ENCODE peak calls at places on chromosomes 12 and 14, in six cellular contexts. K, V, T, Q, U and D are unnamed samples.

GRCh38 chr12:9951026-9951652 is 19.0 kb upstream of the CLEC2A start:
- DNase-seq in Q (no peak), U (no peak), T (no peak), K (no peak), V (no peak), D (no peak)

GRCh38 chr12:47903927-47904646 is 707 bp downstream of the VDR start:
- DNase-seq in U (peak; percentile 41), T (no peak), V (peak; percentile 63), K (no peak), Q (peak; percentile 38), D (no peak)

GRCh38 chr14:59028476-59029202 is 159.8 kb upstream of the DAAM1 start:
- DNase-seq in T (peak; percentile 73), V (peak; percentile 90), U (peak; percentile 9), K (peak; percentile 65), Q (peak; percentile 93), D (peak; percentile 12)

GRCh38 chr12:51705450-51705849 is 114.4 kb downstream of the SCN8A start:
- DNase-seq in K (no peak), V (no peak), T (no peak), Q (no peak), U (no peak), D (no peak)

GRCh38 chr14:30906752-30907658 is 32.6 kb downstream of the COCH start:
- DNase-seq in T (peak; percentile 47), U (no peak), Q (no peak), K (no peak), V (no peak), D (peak; percentile 22)

GRCh38 chr12:55742719-55743130 is at the start of gene GDF11:
- DNase-seq in Q (no peak), T (peak; percentile 29), V (peak; percentile 41), K (peak; percentile 85), U (peak; percentile 52), D (peak; percentile 61)

GRCh38 chr14:94906991-94907587 is 137.2 kb upstream of the GSC start:
- DNase-seq in Q (no peak), V (no peak), K (no peak), U (no peak), T (no peak), D (no peak)

GRCh38 chr14:45252356-45253069 is 489 bp downstream of the MIS18BP1 start:
- DNase-seq in U (no peak), Q (no peak), T (peak; percentile 42), K (no peak), V (no peak), D (no peak)

GRCh38 chr14:21267886-21268611 is 1.2 kb downstream of the HNRNPC start:
- DNase-seq in V (peak; percentile 72), T (no peak), K (no peak), Q (peak; percentile 65), U (no peak), D (no peak)

GRCh38 chr12:119096429-119097202 is 82.1 kb upstream of the HSPB8 start:
- DNase-seq in V (no peak), K (peak; percentile 51), T (no peak), Q (no peak), U (no peak), D (no peak)

GRCh38 chr14:75933712-75934296 is 48.0 kb downstream of the TGFB3 start:
- DNase-seq in Q (no peak), V (no peak), T (no peak), K (no peak), U (no peak), D (no peak)

GRCh38 chr12:124174949-124175348 is 119.9 kb upstream of the RFLNA start:
- DNase-seq in U (no peak), K (no peak), Q (no peak), V (no peak), T (no peak), D (no peak)

GRCh38 chr12:130651188-130651587 is 64.9 kb downstream of the RIMBP2 start:
- DNase-seq in V (no peak), T (no peak), Q (no peak), U (no peak), K (no peak), D (no peak)

GRCh38 chr14:39946796-39947195 is 514.6 kb upstream of the FBXO33 start:
- DNase-seq in U (no peak), T (no peak), K (no peak), V (peak; percentile 58), Q (peak; percentile 68), D (no peak)

GRCh38 chr12:18752280-18752920 is 14.5 kb downstream of the CAPZA3 start:
- DNase-seq in K (peak; percentile 29), U (no peak), Q (peak; percentile 7), T (no peak), V (peak; percentile 68), D (no peak)

GRCh38 chr12:30959778-30960177 is 33.2 kb downstream of the TSPAN11 start:
- DNase-seq in U (no peak), V (no peak), K (no peak), T (no peak), Q (no peak), D (no peak)

GRCh38 chr14:73725116-73726024 is 11.2 kb upstream of the PNMA1 start:
- DNase-seq in V (peak; percentile 56), U (no peak), T (no peak), Q (no peak), K (no peak), D (no peak)

GRCh38 chr12:110993425-110993824 is 73.0 kb upstream of the MYL2 start:
- DNase-seq in V (no peak), U (no peak), T (no peak), Q (no peak), K (peak; percentile 30), D (no peak)

GRCh38 chr12:1606021-1606622 is 11.7 kb upstream of the FBXL14 start:
- DNase-seq in K (peak; percentile 66), V (peak; percentile 66), U (no peak), Q (no peak), T (no peak), D (peak; percentile 32)

GRCh38 chr12:111616177-111616623 is 17.1 kb upstream of the ATXN2 start:
- DNase-seq in U (no peak), Q (no peak), K (no peak), V (no peak), T (no peak), D (no peak)

GRCh38 chr12:20262131-20262530 is 106.2 kb upstream of the PDE3A start:
- DNase-seq in Q (no peak), K (no peak), V (no peak), U (no peak), T (no peak), D (no peak)

GRCh38 chr12:54439096-54439495 is 20.0 kb upstream of the ITGA5 start:
- DNase-seq in V (no peak), T (no peak), U (no peak), K (no peak), Q (no peak), D (no peak)

GRCh38 chr14:74474376-74474775 is 18.7 kb downstream of the NPC2 start:
- DNase-seq in Q (no peak), K (no peak), T (no peak), U (no peak), V (no peak), D (no peak)

GRCh38 chr14:105167303-105168092 is 1.1 kb downstream of the JAG2 start:
- DNase-seq in V (no peak), K (peak; percentile 81), T (peak; percentile 78), U (no peak), Q (no peak), D (peak; percentile 51)

GRCh38 chr14:26008290-26008689 is 589.5 kb downstream of the NOVA1 start:
- DNase-seq in Q (no peak), K (peak; percentile 41), T (no peak), V (no peak), U (no peak), D (no peak)

GRCh38 chr12:2933586-2933985 is 25.6 kb upstream of the TEAD4 start:
- DNase-seq in U (no peak), K (no peak), T (no peak), V (no peak), Q (no peak), D (no peak)

GRCh38 chr14:75268638-75269550 is 9.7 kb upstream of the FOS start:
- DNase-seq in K (no peak), Q (no peak), U (no peak), T (no peak), V (no peak), D (no peak)

GRCh38 chr12:16587514-16587913 is 18.4 kb downstream of the LMO3 start:
- DNase-seq in U (no peak), Q (no peak), V (no peak), K (no peak), T (no peak), D (no peak)

GRCh38 chr12:11727133-11727664 is 77.7 kb downstream of the ETV6 start:
- DNase-seq in U (peak; percentile 19), T (no peak), K (no peak), Q (no peak), V (no peak), D (no peak)

GRCh38 chr12:12582895-12583303 is 20.2 kb upstream of the DUSP16 start:
- DNase-seq in U (no peak), Q (peak; percentile 77), V (peak; percentile 79), T (no peak), K (no peak), D (no peak)

GRCh38 chr12:49503674-49504180 is 35.1 kb upstream of the KCNH3 start:
- DNase-seq in V (peak; percentile 77), T (no peak), U (no peak), Q (peak; percentile 80), K (no peak), D (no peak)

GRCh38 chr14:92567173-92567725 is 53.7 kb downstream of the RIN3 start:
- DNase-seq in K (no peak), U (no peak), Q (no peak), V (no peak), T (no peak), D (no peak)

GRCh38 chr14:74620497-74620921 is 8.5 kb upstream of the LTBP2 start:
- DNase-seq in V (peak; percentile 99), Q (peak; percentile 100), U (no peak), T (no peak), K (no peak), D (no peak)

GRCh38 chr12:50079771-50080170 is 5.4 kb upstream of the SMARCD1 start:
- DNase-seq in K (no peak), U (no peak), V (no peak), T (no peak), Q (no peak), D (no peak)

GRCh38 chr12:3150820-3151590 is 73.8 kb downstream of the TSPAN9 start:
- DNase-seq in Q (no peak), V (no peak), T (no peak), K (peak; percentile 54), U (no peak), D (no peak)

GRCh38 chr14:105894125-105894977 is 368.0 kb downstream of the TMEM121 start:
- DNase-seq in T (no peak), Q (no peak), V (no peak), U (no peak), K (no peak), D (no peak)

GRCh38 chr12:46562625-46563228 is 190.2 kb upstream of the SLC38A2 start:
- DNase-seq in Q (peak; percentile 92), T (no peak), V (peak; percentile 78), K (peak; percentile 32), U (no peak), D (no peak)